ENCODE peak calls at places on chromosome 17, in four cellular contexts. F is CD4-positive, alpha-beta T cell; O is activated naive CD4-positive, alpha-beta T cell treated with anti-CD3 and anti-CD28 coated beads, Interleukin-2, amount 10 ng/mL, durations not matched to agents 7 days and 5 days; R is stomach. N is an unnamed sample.

GRCh38 chr17:30000755-30001257 is 59.4 kb downstream of the EFCAB5 start:
- DNase-seq in F (no peak), O (no peak), R (no peak), N (no peak)

GRCh38 chr17:73792994-73793393 is 148.7 kb upstream of the SDK2 start:
- DNase-seq in F (no peak), O (no peak), R (no peak), N (no peak)

GRCh38 chr17:44345497-44346026 is 460 bp downstream of the GRN start:
- DNase-seq in F (peak; percentile 40), O (peak; percentile 59), R (peak; percentile 44), N (no peak)

GRCh38 chr17:27572665-27573064 is 58.3 kb upstream of the LGALS9 start:
- DNase-seq in F (no peak), O (no peak), R (no peak), N (peak; percentile 76)

GRCh38 chr17:19750835-19751234 is 2.7 kb upstream of the ALDH3A1 start:
- DNase-seq in F (no peak), O (no peak), R (no peak), N (no peak)

GRCh38 chr17:38868095-38868967 is 1.5 kb upstream of the LASP1 start:
- DNase-seq in F (no peak), O (peak; percentile 41), R (peak; percentile 44), N (peak; percentile 22)

GRCh38 chr17:82020874-82021727 is 1.6 kb downstream of the CENPX start:
- DNase-seq in F (peak; percentile 56), O (peak; percentile 81), R (peak; percentile 81), N (peak; percentile 40)

GRCh38 chr17:60527701-60528100 is 1.7 kb upstream of the APPBP2 start:
- DNase-seq in F (no peak), O (no peak), R (no peak), N (no peak)

GRCh38 chr17:29143894-29144293 is 36.3 kb downstream of the MYO18A start:
- DNase-seq in F (no peak), O (no peak), R (no peak), N (no peak)

GRCh38 chr17:82301300-82301915 is 16.0 kb downstream of the CD7 start:
- DNase-seq in F (no peak), O (no peak), R (no peak), N (no peak)

GRCh38 chr17:73747221-73748002 is 103.2 kb upstream of the SDK2 start:
- DNase-seq in F (no peak), O (no peak), R (peak; percentile 58), N (no peak)

GRCh38 chr17:68709995-68710780 is 109.0 kb upstream of the FAM20A start:
- DNase-seq in F (no peak), O (no peak), R (no peak), N (no peak)

GRCh38 chr17:78879679-78880186 is 23.3 kb downstream of the CEP295NL start:
- DNase-seq in F (no peak), O (peak; percentile 47), R (no peak), N (no peak)

GRCh38 chr17:83053021-83053778 is 26.2 kb upstream of the METRNL start:
- DNase-seq in F (no peak), O (no peak), R (peak; percentile 28), N (no peak)

GRCh38 chr17:38922538-38923291 is 2.7 kb upstream of the LASP1NB start:
- DNase-seq in F (no peak), O (peak; percentile 19), R (peak; percentile 73), N (no peak)

GRCh38 chr17:10612957-10613744 is 44.0 kb downstream of the MYH3 start:
- DNase-seq in F (no peak), O (no peak), R (no peak), N (no peak)

GRCh38 chr17:40450175-40450574 is 6.9 kb downstream of the IGFBP4 start:
- DNase-seq in F (peak; percentile 34), O (peak; percentile 62), R (peak; percentile 64), N (peak; percentile 21)

GRCh38 chr17:63698381-63698885 is 1.5 kb downstream of the LIMD2 start:
- DNase-seq in F (peak; percentile 31), O (peak; percentile 48), R (peak; percentile 30), N (peak; percentile 27)

GRCh38 chr17:36845916-36846315 is 91.4 kb upstream of the LHX1 start:
- DNase-seq in F (no peak), O (no peak), R (no peak), N (no peak)

GRCh38 chr17:17391575-17392370 is 85.0 kb upstream of the MED9 start:
- DNase-seq in F (peak; percentile 66), O (peak; percentile 78), R (no peak), N (peak; percentile 36)

GRCh38 chr17:52181842-52182241 is 23.3 kb upstream of the CA10 start:
- DNase-seq in F (no peak), O (no peak), R (no peak), N (no peak)

GRCh38 chr17:67492824-67493490 is 115.9 kb downstream of the PITPNC1 start:
- DNase-seq in F (no peak), O (no peak), R (no peak), N (no peak)

GRCh38 chr17:39213852-39214251 is 11.9 kb downstream of the STAC2 start:
- DNase-seq in F (no peak), O (no peak), R (peak; percentile 33), N (no peak)

GRCh38 chr17:68391561-68392268 is 65.6 kb downstream of the WIPI1 start:
- DNase-seq in F (no peak), O (no peak), R (no peak), N (no peak)

GRCh38 chr17:13749566-13750235 is 148.0 kb upstream of the HS3ST3A1 start:
- DNase-seq in F (no peak), O (no peak), R (no peak), N (no peak)

GRCh38 chr17:67868176-67868575 is 42.9 kb downstream of the BPTF start:
- DNase-seq in F (no peak), O (no peak), R (no peak), N (no peak)

N was measured in T-helper 2 cell treated with Interferon-gamma antibody and Interleukin-4, amounts not matched to agents 5 μg/mL and 100 μg/mL, for 36 hours.